ENCODE peak calls at places on chromosomes 1 and 21, in eight cellular contexts. One of them, this sample, is unnamed.

GRCh38 chr1:17653728-17654351 is 101.3 kb upstream of the ACTL8 start:
- DNase-seq in prostate gland: no peak
- DNase-seq in body of pancreas: peak; percentile 50
- DNase-seq in H1: no peak
- DNase-seq in esophagus squamous epithelium: no peak
- DNase-seq in IMR-90: peak; percentile 50
- DNase-seq in erythroblast: peak; percentile 5
- DNase-seq in Peyer's patch: no peak
- DNase-seq in this sample: no peak

GRCh38 chr1:230185076-230186001 is 118.3 kb downstream of the GALNT2 start:
- DNase-seq in prostate gland: no peak
- DNase-seq in body of pancreas: no peak
- DNase-seq in H1: no peak
- DNase-seq in esophagus squamous epithelium: no peak
- DNase-seq in IMR-90: no peak
- DNase-seq in erythroblast: peak; percentile 12
- DNase-seq in Peyer's patch: no peak
- DNase-seq in this sample: no peak

GRCh38 chr1:185453496-185454192 is 136.6 kb upstream of the IVNS1ABP start:
- DNase-seq in prostate gland: no peak
- DNase-seq in body of pancreas: no peak
- DNase-seq in H1: no peak
- DNase-seq in esophagus squamous epithelium: no peak
- DNase-seq in IMR-90: peak; percentile 92
- DNase-seq in erythroblast: no peak
- DNase-seq in Peyer's patch: no peak
- DNase-seq in this sample: no peak

GRCh38 chr1:50172299-50172698 is 63.6 kb downstream of the ELAVL4 start:
- DNase-seq in prostate gland: no peak
- DNase-seq in body of pancreas: no peak
- DNase-seq in H1: no peak
- DNase-seq in esophagus squamous epithelium: no peak
- DNase-seq in IMR-90: no peak
- DNase-seq in erythroblast: no peak
- DNase-seq in Peyer's patch: no peak
- DNase-seq in this sample: no peak

GRCh38 chr21:34276711-34277425 is 86.9 kb upstream of the KCNE2 start:
- DNase-seq in prostate gland: no peak
- DNase-seq in body of pancreas: no peak
- DNase-seq in H1: no peak
- DNase-seq in esophagus squamous epithelium: no peak
- DNase-seq in IMR-90: no peak
- DNase-seq in erythroblast: no peak
- DNase-seq in Peyer's patch: no peak
- DNase-seq in this sample: no peak

GRCh38 chr1:103106426-103107321 is 1.6 kb downstream of the COL11A1 start:
- DNase-seq in prostate gland: peak; percentile 6
- DNase-seq in body of pancreas: peak; percentile 23
- DNase-seq in H1: no peak
- DNase-seq in esophagus squamous epithelium: no peak
- DNase-seq in IMR-90: peak; percentile 30
- DNase-seq in erythroblast: peak; percentile 7
- DNase-seq in Peyer's patch: no peak
- DNase-seq in this sample: peak; percentile 54

GRCh38 chr1:5242850-5243249 is 588.4 kb downstream of the AJAP1 start:
- DNase-seq in prostate gland: no peak
- DNase-seq in body of pancreas: no peak
- DNase-seq in H1: no peak
- DNase-seq in esophagus squamous epithelium: no peak
- DNase-seq in IMR-90: no peak
- DNase-seq in erythroblast: no peak
- DNase-seq in Peyer's patch: no peak
- DNase-seq in this sample: no peak

GRCh38 chr1:58814251-58815068 is 30.6 kb upstream of the JUN start:
- DNase-seq in prostate gland: peak; percentile 68
- DNase-seq in body of pancreas: peak; percentile 65
- DNase-seq in H1: no peak
- DNase-seq in esophagus squamous epithelium: no peak
- DNase-seq in IMR-90: peak; percentile 39
- DNase-seq in erythroblast: peak; percentile 28
- DNase-seq in Peyer's patch: peak; percentile 88
- DNase-seq in this sample: no peak

GRCh38 chr1:220747426-220748090 is 564 bp upstream of the MTARC2 start:
- DNase-seq in prostate gland: no peak
- DNase-seq in body of pancreas: no peak
- DNase-seq in H1: no peak
- DNase-seq in esophagus squamous epithelium: no peak
- DNase-seq in IMR-90: no peak
- DNase-seq in erythroblast: no peak
- DNase-seq in Peyer's patch: no peak
- DNase-seq in this sample: no peak

GRCh38 chr1:118012725-118013124 is 83.2 kb downstream of the WDR3 start:
- DNase-seq in prostate gland: no peak
- DNase-seq in body of pancreas: no peak
- DNase-seq in H1: no peak
- DNase-seq in esophagus squamous epithelium: no peak
- DNase-seq in IMR-90: no peak
- DNase-seq in erythroblast: no peak
- DNase-seq in Peyer's patch: no peak
- DNase-seq in this sample: no peak

GRCh38 chr1:156122519-156123355 is 8.2 kb downstream of the LMNA start:
- DNase-seq in prostate gland: peak; percentile 50
- DNase-seq in body of pancreas: peak; percentile 88
- DNase-seq in H1: no peak
- DNase-seq in esophagus squamous epithelium: no peak
- DNase-seq in IMR-90: peak; percentile 92
- DNase-seq in erythroblast: no peak
- DNase-seq in Peyer's patch: peak; percentile 74
- DNase-seq in this sample: peak; percentile 68

GRCh38 chr1:156122086-156122485 is 7.6 kb downstream of the LMNA start:
- DNase-seq in prostate gland: no peak
- DNase-seq in body of pancreas: no peak
- DNase-seq in H1: no peak
- DNase-seq in esophagus squamous epithelium: no peak
- DNase-seq in IMR-90: no peak
- DNase-seq in erythroblast: no peak
- DNase-seq in Peyer's patch: no peak
- DNase-seq in this sample: no peak

GRCh38 chr1:156124557-156125483 is 10.3 kb downstream of the LMNA start:
- DNase-seq in prostate gland: peak; percentile 64
- DNase-seq in body of pancreas: peak; percentile 37
- DNase-seq in H1: no peak
- DNase-seq in esophagus squamous epithelium: no peak
- DNase-seq in IMR-90: no peak
- DNase-seq in erythroblast: peak; percentile 79
- DNase-seq in Peyer's patch: peak; percentile 85
- DNase-seq in this sample: no peak

GRCh38 chr1:156121441-156121840 is 6.9 kb downstream of the LMNA start:
- DNase-seq in prostate gland: no peak
- DNase-seq in body of pancreas: no peak
- DNase-seq in H1: no peak
- DNase-seq in esophagus squamous epithelium: no peak
- DNase-seq in IMR-90: no peak
- DNase-seq in erythroblast: no peak
- DNase-seq in Peyer's patch: no peak
- DNase-seq in this sample: no peak

DNA sequence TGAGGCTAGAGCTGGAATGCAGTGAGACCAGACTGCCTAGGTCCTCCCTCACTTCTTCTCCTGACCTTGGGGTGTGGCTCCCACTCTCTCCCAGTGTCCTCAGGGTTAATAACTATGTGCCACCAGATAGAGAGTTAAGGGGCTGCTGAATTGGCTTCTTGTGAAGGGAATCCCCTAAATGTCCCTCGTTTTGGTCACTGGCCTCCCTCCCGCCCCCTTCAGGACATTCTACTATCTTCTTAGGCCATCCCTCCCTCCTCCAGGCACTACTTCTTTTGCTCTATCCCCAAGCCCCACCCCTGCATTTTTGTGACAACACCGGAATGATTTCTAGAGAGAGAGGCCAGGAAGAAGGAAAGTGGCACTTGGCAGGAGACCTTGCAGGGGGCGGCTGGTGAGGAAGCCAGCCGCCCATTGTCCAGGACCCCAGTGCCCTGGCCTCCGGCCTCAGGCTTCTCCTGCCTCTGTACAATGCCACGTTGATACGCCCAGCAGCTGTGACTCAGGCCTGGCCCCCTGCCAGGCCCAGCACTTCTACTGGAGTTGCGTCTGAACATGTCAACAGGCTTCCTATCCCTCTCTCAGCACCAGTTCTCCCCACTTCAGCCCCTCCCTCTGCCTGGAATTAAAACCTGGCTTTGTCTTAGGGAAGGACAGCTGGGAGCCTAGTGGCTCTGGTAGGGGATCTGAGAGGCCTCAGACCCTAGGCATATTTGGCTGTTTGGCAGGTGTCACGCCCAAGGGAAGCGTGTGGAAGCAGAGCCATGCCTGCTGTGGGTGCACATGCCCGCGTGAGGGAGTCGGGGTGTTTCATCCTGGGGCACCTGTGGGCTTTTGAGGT is 9.1 kb downstream of the LMNA start:
- DNase-seq in prostate gland: peak; percentile 95
- DNase-seq in body of pancreas: peak; percentile 97
- DNase-seq in H1: no peak
- DNase-seq in esophagus squamous epithelium: peak; percentile 65
- DNase-seq in IMR-90: peak; percentile 98
- DNase-seq in erythroblast: peak; percentile 94
- DNase-seq in Peyer's patch: peak; percentile 96
- DNase-seq in this sample: peak; percentile 69
- TF ChIP-seq POLR2A in prostate gland: peak; percentile 59
- TF ChIP-seq POLR2A in body of pancreas: peak; percentile 61
- TF ChIP-seq POLR2A in H1: peak; percentile 72
- TF ChIP-seq POLR2A in esophagus squamous epithelium: peak; percentile 44
- TF ChIP-seq POLR2A in IMR-90: peak; percentile 61
- TF ChIP-seq POLR2A in erythroblast: peak; percentile 70
- TF ChIP-seq POLR2A in Peyer's patch: peak; percentile 3
- TF ChIP-seq POLR2A in this sample: peak; percentile 27

DNA sequence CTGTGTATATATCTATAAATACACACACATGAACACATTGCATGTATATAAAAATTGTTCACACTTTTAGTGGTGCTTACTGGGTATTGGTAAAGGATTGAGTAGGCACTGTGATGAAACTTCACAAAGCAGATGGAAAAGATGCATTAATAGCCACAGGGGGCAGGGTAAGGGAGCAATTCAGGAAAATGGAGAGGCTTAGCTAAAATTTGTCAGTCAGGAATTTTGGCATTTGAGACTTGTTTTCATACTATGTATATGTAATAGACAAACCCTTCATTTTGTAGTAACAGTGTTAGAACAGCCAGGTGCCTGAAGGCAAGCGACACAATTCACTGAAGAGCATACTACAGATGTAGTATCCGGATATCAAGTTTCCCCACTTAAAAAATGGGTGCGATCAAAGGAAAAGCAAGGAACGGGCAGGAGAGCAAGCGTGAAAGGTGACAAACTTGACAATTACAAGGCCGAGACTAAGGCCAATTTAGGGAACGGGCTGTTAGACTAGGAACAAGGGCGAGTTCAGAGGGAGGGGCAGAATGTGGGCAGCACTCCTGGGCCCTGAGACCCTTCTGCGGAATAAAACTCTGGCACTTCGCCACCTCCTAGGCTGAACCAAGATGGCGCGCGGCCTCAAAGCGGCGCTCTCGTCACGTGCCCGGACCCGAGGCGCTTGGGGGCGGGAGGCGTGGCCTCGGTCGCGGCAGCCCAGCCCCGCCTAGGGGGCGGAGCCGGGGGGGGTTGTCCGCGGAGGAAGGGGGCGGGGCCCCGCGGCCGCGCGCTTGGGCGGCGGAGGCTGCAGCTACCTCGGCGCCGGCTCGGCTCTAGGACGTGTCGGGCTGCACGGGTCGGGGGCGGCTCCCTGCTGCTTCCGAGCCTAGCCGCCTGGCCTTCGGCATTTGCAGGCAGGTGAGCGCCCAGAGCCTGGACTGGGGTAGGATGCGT is at the start of gene PPFIA4:
- DNase-seq in prostate gland: peak; percentile 78
- DNase-seq in body of pancreas: peak; percentile 89
- DNase-seq in H1: peak; percentile 73
- DNase-seq in esophagus squamous epithelium: no peak
- DNase-seq in IMR-90: peak; percentile 75
- DNase-seq in erythroblast: peak; percentile 92
- DNase-seq in Peyer's patch: peak; percentile 92
- DNase-seq in this sample: peak; percentile 84
- TF ChIP-seq POLR2A in prostate gland: no peak
- TF ChIP-seq POLR2A in body of pancreas: peak; percentile 12
- TF ChIP-seq POLR2A in H1: peak; percentile 79
- TF ChIP-seq POLR2A in esophagus squamous epithelium: no peak
- TF ChIP-seq POLR2A in IMR-90: no peak
- TF ChIP-seq POLR2A in erythroblast: no peak
- TF ChIP-seq POLR2A in Peyer's patch: no peak
- TF ChIP-seq POLR2A in this sample: peak; percentile 90

DNA sequence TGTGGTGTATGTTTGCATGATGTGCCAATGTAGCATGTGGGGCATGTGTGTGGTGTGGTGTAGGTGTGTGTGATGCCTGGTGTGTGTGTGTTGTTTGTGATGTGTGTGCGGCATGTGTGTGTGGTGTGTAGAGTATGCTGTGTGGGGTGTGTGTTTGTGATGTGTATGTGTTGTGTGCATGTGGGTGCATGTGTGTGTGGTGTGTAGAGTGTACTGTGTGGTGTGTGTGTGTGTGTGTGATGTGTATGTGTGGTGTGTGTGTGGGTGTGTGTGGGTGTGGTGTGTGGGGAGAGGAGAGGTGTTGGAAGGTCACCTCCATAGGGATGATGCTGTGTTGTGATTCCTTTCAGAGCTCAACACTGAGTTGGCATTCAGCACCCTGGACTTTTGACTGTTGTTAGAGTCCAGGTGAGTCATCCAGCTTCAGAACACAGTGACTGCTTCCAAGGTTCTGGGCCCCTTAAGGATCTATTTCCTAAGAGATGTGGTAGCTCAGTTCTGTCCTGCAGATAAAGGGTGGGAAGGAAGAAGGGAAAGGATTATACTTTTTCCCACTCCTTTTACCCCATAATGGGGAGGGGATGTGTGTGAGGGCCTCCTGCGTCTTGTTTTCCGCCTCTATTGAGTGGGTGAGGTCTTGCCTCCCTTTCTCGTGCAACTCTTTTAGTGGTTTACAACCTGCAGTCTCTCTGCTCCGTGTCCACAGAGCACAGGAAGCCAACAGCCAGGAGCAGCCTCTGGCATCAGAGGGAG is 47.6 kb downstream of the RHOU start:
- DNase-seq in prostate gland: no peak
- DNase-seq in body of pancreas: peak; percentile 77
- DNase-seq in H1: no peak
- DNase-seq in esophagus squamous epithelium: no peak
- DNase-seq in IMR-90: peak; percentile 57
- DNase-seq in erythroblast: no peak
- DNase-seq in Peyer's patch: peak; percentile 67
- DNase-seq in this sample: peak; percentile 18
- TF ChIP-seq POLR2A in prostate gland: no peak
- TF ChIP-seq POLR2A in body of pancreas: no peak
- TF ChIP-seq POLR2A in H1: no peak
- TF ChIP-seq POLR2A in esophagus squamous epithelium: no peak
- TF ChIP-seq POLR2A in IMR-90: no peak
- TF ChIP-seq POLR2A in erythroblast: no peak
- TF ChIP-seq POLR2A in Peyer's patch: no peak
- TF ChIP-seq POLR2A in this sample: no peak

DNA sequence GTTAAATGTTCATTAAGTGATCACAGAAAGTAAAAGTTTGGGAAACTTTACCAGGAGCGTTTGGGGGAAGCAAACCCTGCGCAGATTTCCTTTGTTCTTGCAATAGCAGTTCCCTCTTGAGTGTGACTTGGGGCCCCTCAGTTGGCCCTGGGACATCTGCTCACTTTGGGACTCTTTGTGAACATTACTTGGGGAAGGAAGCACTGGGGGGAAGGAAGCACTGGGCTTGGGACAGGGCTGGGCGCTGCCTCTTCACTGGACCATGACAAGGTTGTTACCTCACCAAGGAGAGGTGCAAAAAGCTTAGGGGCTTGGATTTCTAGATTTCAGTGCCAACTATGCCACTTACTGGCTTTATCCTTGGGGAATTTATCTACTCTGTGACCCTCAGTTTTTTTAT is 63.5 kb downstream of the ETS2 start:
- DNase-seq in prostate gland: no peak
- DNase-seq in body of pancreas: no peak
- DNase-seq in H1: no peak
- DNase-seq in esophagus squamous epithelium: no peak
- DNase-seq in IMR-90: no peak
- DNase-seq in erythroblast: no peak
- DNase-seq in Peyer's patch: no peak
- DNase-seq in this sample: no peak
- TF ChIP-seq POLR2A in prostate gland: no peak
- TF ChIP-seq POLR2A in body of pancreas: no peak
- TF ChIP-seq POLR2A in H1: no peak
- TF ChIP-seq POLR2A in esophagus squamous epithelium: no peak
- TF ChIP-seq POLR2A in IMR-90: no peak
- TF ChIP-seq POLR2A in erythroblast: no peak
- TF ChIP-seq POLR2A in Peyer's patch: no peak
- TF ChIP-seq POLR2A in this sample: no peak